ENCODE peak calls at places on chromosome 4, in ten cellular contexts. O is fibroblast of lung, D is BE2C, M is uterus, A is mesenchymal stem cell, P is heart right ventricle, K is HCT116, S is psoas muscle, J is SJSA1, Y is right lobe of liver. G is an unnamed sample.

GRCh38 chr4:54513231-54513630 is 144.5 kb upstream of the KIT start:
- DNase-seq in O (peak; percentile 76), D (no peak), M (no peak), A (peak; percentile 84), P (no peak), K (no peak), S (peak; percentile 31), J (no peak), Y (no peak), G (no peak)

GRCh38 chr4:131052646-131053045 is 1956.7 kb downstream of the C4orf33 start:
- DNase-seq in O (no peak), D (no peak), M (no peak), A (peak; percentile 46), P (no peak), K (no peak), S (no peak), J (no peak), Y (no peak), G (no peak)

GRCh38 chr4:96912731-96913130 is 1072.8 kb downstream of the PDHA2 start:
- DNase-seq in O (no peak), D (no peak), M (no peak), A (no peak), P (no peak), K (no peak), S (no peak), J (no peak), Y (no peak), G (no peak)

GRCh38 chr4:8828869-8829268 is 42.8 kb downstream of the HMX1 start:
- DNase-seq in O (no peak), D (no peak), M (no peak), A (no peak), P (no peak), K (no peak), S (no peak), J (no peak), Y (peak; percentile 9), G (no peak)

GRCh38 chr4:1249731-1250526 is 999 bp upstream of the CTBP1 start:
- DNase-seq in O (peak; percentile 33), D (no peak), M (peak; percentile 57), A (peak; percentile 62), P (peak; percentile 60), K (no peak), S (peak; percentile 50), J (no peak), Y (peak; percentile 52), G (peak; percentile 28)

GRCh38 chr4:74181225-74181624 is 23.3 kb downstream of the MTHFD2L start:
- DNase-seq in O (no peak), D (no peak), M (no peak), A (peak; percentile 54), P (no peak), K (no peak), S (no peak), J (no peak), Y (no peak), G (no peak)

GRCh38 chr4:14178421-14178820 is 550.9 kb upstream of the BOD1L1 start:
- DNase-seq in O (peak; percentile 50), D (no peak), M (no peak), A (peak; percentile 12), P (no peak), K (no peak), S (no peak), J (no peak), Y (no peak), G (no peak)

GRCh38 chr4:149183638-149184037 is 632.0 kb downstream of the IQCM start:
- DNase-seq in O (no peak), D (no peak), M (no peak), A (no peak), P (no peak), K (no peak), S (no peak), J (no peak), Y (no peak), G (no peak)

GRCh38 chr4:147891476-147892115 is 159.7 kb downstream of the ARHGAP10 start:
- DNase-seq in O (no peak), D (no peak), M (no peak), A (no peak), P (no peak), K (no peak), S (no peak), J (no peak), Y (no peak), G (no peak)

GRCh38 chr4:17029964-17030363 is 131.5 kb upstream of the LDB2 start:
- DNase-seq in O (no peak), D (no peak), M (no peak), A (peak; percentile 21), P (no peak), K (no peak), S (no peak), J (no peak), Y (no peak), G (no peak)

DNA sequence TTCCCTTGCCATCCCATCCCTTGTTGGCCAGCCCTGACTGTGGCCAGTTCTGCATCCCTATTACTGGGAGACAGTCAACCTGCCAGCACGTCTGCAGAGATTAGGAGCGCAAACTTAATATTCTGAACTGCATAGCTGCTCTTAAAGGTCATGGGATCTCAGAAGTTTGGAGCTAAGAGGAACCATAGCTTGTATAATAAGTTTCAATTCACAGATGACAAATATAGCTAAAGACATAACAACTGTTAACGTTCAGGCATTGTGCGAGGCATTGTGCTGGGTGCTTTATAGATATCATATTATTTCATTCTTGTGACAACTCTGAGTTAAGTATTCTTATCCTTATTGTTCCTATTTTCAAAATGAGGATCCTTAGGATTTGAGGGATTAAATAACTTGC is 3.7 kb downstream of the SCARB2 start:
- DNase-seq in O (no peak), D (no peak), M (no peak), A (no peak), P (no peak), K (no peak), S (no peak), J (no peak), Y (no peak), G (no peak)
- H3K4me1 ChIP-seq in O (peaks cover 28% of the 10 kb centered on the region), D (peaks cover 40% of the 10 kb centered on the region), M (peaks cover 10% of the 10 kb centered on the region), A (peaks cover 14% of the 10 kb centered on the region), P (peaks cover 82% of the 10 kb centered on the region), K (peaks cover 13% of the 10 kb centered on the region), S (peaks cover 71% of the 10 kb centered on the region), J (peaks cover 35% of the 10 kb centered on the region), Y (no peaks in the 10 kb centered on the region), G (peaks cover 57% of the 10 kb centered on the region)

GRCh38 chr4:10097906-10098769 is 18.5 kb downstream of the WDR1 start:
- DNase-seq in O (no peak), D (no peak), M (no peak), A (no peak), P (no peak), K (no peak), S (no peak), J (no peak), Y (no peak), G (no peak)
- H3K4me1 ChIP-seq in O (peaks cover 62% of the 10 kb centered on the region), D (peaks cover 8% of the 10 kb centered on the region), M (peaks cover 33% of the 10 kb centered on the region), A (peaks cover 90% of the 10 kb centered on the region), P (peaks cover 81% of the 10 kb centered on the region), K (peaks cover 34% of the 10 kb centered on the region), S (peaks cover 97% of the 10 kb centered on the region), J (peaks cover 32% of the 10 kb centered on the region), Y (no peaks in the 10 kb centered on the region), G (peaks cover 19% of the 10 kb centered on the region)

GRCh38 chr4:184312126-184312525 is 94.5 kb upstream of the ENPP6 start:
- DNase-seq in O (no peak), D (no peak), M (no peak), A (no peak), P (no peak), K (no peak), S (no peak), J (no peak), Y (peak; percentile 19), G (no peak)
- H3K4me1 ChIP-seq in O (no peaks in the 10 kb centered on the region), D (no peaks in the 10 kb centered on the region), M (no peaks in the 10 kb centered on the region), A (peaks cover 4% of the 10 kb centered on the region), P (no peaks in the 10 kb centered on the region), K (no peaks in the 10 kb centered on the region), S (no peaks in the 10 kb centered on the region), J (no peaks in the 10 kb centered on the region), Y (no peaks in the 10 kb centered on the region), G (peaks cover 9% of the 10 kb centered on the region)

GRCh38 chr4:7815562-7815961 is 124.1 kb downstream of the AFAP1 start:
- DNase-seq in O (peak; percentile 93), D (no peak), M (no peak), A (peak; percentile 92), P (no peak), K (no peak), S (no peak), J (peak; percentile 58), Y (no peak), G (no peak)
- H3K4me1 ChIP-seq in O (peaks cover 2% of the 10 kb centered on the region), D (peaks cover 33% of the 10 kb centered on the region), M (no peaks in the 10 kb centered on the region), A (peaks cover 20% of the 10 kb centered on the region), P (peaks cover 4% of the 10 kb centered on the region), K (no peaks in the 10 kb centered on the region), S (peaks cover 15% of the 10 kb centered on the region), J (peaks cover 76% of the 10 kb centered on the region), Y (no peaks in the 10 kb centered on the region), G (peaks cover 13% of the 10 kb centered on the region)

DNA sequence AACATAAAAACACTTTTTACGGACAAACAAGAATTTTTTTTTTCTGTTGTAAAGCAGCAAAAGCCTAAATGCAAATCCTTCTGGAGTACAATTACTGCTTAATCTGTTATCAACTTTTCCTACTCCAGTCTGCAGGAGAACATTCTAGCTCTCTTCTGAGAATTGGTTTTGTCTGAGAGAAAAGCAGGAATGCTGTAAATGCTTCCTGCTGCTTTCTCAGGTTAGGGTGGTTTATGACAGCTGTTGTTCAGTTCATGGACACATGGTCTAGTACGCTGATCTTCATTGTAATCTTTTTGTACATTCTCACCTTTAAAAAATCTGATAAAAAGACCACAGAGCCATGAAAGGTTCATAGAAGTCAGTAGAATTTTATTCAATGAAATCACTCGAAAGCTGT is 310.9 kb downstream of the CAMK2D start:
- DNase-seq in O (no peak), D (no peak), M (no peak), A (no peak), P (no peak), K (no peak), S (no peak), J (no peak), Y (no peak), G (no peak)
- H3K4me1 ChIP-seq in O (peaks cover 2% of the 10 kb centered on the region), D (no peaks in the 10 kb centered on the region), M (no peaks in the 10 kb centered on the region), A (peaks cover 2% of the 10 kb centered on the region), P (peaks cover 25% of the 10 kb centered on the region), K (peaks cover 27% of the 10 kb centered on the region), S (peaks cover 8% of the 10 kb centered on the region), J (peaks cover 48% of the 10 kb centered on the region), Y (no peaks in the 10 kb centered on the region), G (peaks cover 12% of the 10 kb centered on the region)